ENCODE peak calls at places on chromosomes 16 and 17, in nine cellular contexts. One of them, this sample, is unnamed.

GRCh38 chr16:2420035-2420434 is 9.2 kb upstream of the CCNF start:
- DNase-seq in HFF-Myc: no peak
- DNase-seq in HL-60: no peak
- DNase-seq in A549: no peak
- DNase-seq in AG04450: no peak
- DNase-seq in HepG2: no peak
- DNase-seq in WERI-Rb-1: no peak
- DNase-seq in RWPE2: no peak
- DNase-seq in upper lobe of right lung: no peak
- DNase-seq in this sample: no peak

GRCh38 chr16:89193576-89194293 is 6.6 kb downstream of the SLC22A31 start:
- DNase-seq in AG04450: no peak
- DNase-seq in HepG2: no peak
- DNase-seq in WERI-Rb-1: no peak
- DNase-seq in HL-60: no peak
- DNase-seq in HFF-Myc: no peak
- DNase-seq in A549: no peak
- DNase-seq in RWPE2: peak
- DNase-seq in upper lobe of right lung: peak
- DNase-seq in this sample: no peak

GRCh38 chr17:53571342-53571741 is 251.4 kb upstream of the KIF2B start:
- DNase-seq in A549: no peak
- DNase-seq in upper lobe of right lung: no peak
- DNase-seq in WERI-Rb-1: no peak
- DNase-seq in HFF-Myc: no peak
- DNase-seq in HL-60: no peak
- DNase-seq in RWPE2: no peak
- DNase-seq in AG04450: no peak
- DNase-seq in HepG2: no peak
- DNase-seq in this sample: no peak

GRCh38 chr17:75457047-75457654 is 716 bp downstream of the TMEM94 start:
- DNase-seq in WERI-Rb-1: peak
- DNase-seq in upper lobe of right lung: peak
- DNase-seq in HFF-Myc: no peak
- DNase-seq in HL-60: no peak
- DNase-seq in AG04450: no peak
- DNase-seq in RWPE2: no peak
- DNase-seq in HepG2: no peak
- DNase-seq in A549: no peak
- DNase-seq in this sample: peak

GRCh38 chr16:57358527-57359095 is at the start of gene CCL22:
- DNase-seq in A549: no peak
- DNase-seq in AG04450: no peak
- DNase-seq in WERI-Rb-1: no peak
- DNase-seq in HL-60: no peak
- DNase-seq in HFF-Myc: no peak
- DNase-seq in HepG2: no peak
- DNase-seq in RWPE2: no peak
- DNase-seq in upper lobe of right lung: no peak
- DNase-seq in this sample: no peak

GRCh38 chr17:82400830-82401229 is 17.3 kb upstream of the HEXD start:
- DNase-seq in RWPE2: peak
- DNase-seq in WERI-Rb-1: no peak
- DNase-seq in upper lobe of right lung: peak
- DNase-seq in HL-60: peak
- DNase-seq in HFF-Myc: no peak
- DNase-seq in A549: no peak
- DNase-seq in AG04450: no peak
- DNase-seq in HepG2: no peak
- DNase-seq in this sample: no peak

GRCh38 chr16:66458292-66458691 is 31.2 kb downstream of the BEAN1 start:
- DNase-seq in AG04450: no peak
- DNase-seq in HL-60: no peak
- DNase-seq in HepG2: no peak
- DNase-seq in RWPE2: no peak
- DNase-seq in HFF-Myc: no peak
- DNase-seq in A549: no peak
- DNase-seq in upper lobe of right lung: no peak
- DNase-seq in WERI-Rb-1: no peak
- DNase-seq in this sample: no peak

GRCh38 chr17:47621293-47622178 is 28.2 kb upstream of the KPNB1 start:
- DNase-seq in WERI-Rb-1: no peak
- DNase-seq in upper lobe of right lung: no peak
- DNase-seq in A549: peak
- DNase-seq in RWPE2: peak
- DNase-seq in HFF-Myc: peak
- DNase-seq in HL-60: no peak
- DNase-seq in AG04450: peak
- DNase-seq in HepG2: no peak
- DNase-seq in this sample: no peak

GRCh38 chr17:42804918-42805367 is 6.3 kb downstream of the CNTD1 start:
- DNase-seq in HepG2: peak
- DNase-seq in HFF-Myc: no peak
- DNase-seq in upper lobe of right lung: no peak
- DNase-seq in HL-60: no peak
- DNase-seq in A549: no peak
- DNase-seq in AG04450: no peak
- DNase-seq in WERI-Rb-1: no peak
- DNase-seq in RWPE2: no peak
- DNase-seq in this sample: no peak

GRCh38 chr16:4337540-4338088 is 13.5 kb downstream of the PAM16 start:
- DNase-seq in RWPE2: no peak
- DNase-seq in WERI-Rb-1: no peak
- DNase-seq in AG04450: no peak
- DNase-seq in HepG2: no peak
- DNase-seq in HFF-Myc: no peak
- DNase-seq in A549: no peak
- DNase-seq in HL-60: no peak
- DNase-seq in upper lobe of right lung: no peak
- DNase-seq in this sample: no peak

GRCh38 chr16:4339455-4339854 is 11.7 kb downstream of the PAM16 start:
- DNase-seq in A549: no peak
- DNase-seq in AG04450: no peak
- DNase-seq in HFF-Myc: no peak
- DNase-seq in HepG2: no peak
- DNase-seq in HL-60: no peak
- DNase-seq in upper lobe of right lung: no peak
- DNase-seq in WERI-Rb-1: no peak
- DNase-seq in RWPE2: no peak
- DNase-seq in this sample: no peak

GRCh38 chr16:4336701-4337539 is 14.2 kb downstream of the PAM16 start:
- DNase-seq in AG04450: no peak
- DNase-seq in WERI-Rb-1: no peak
- DNase-seq in RWPE2: no peak
- DNase-seq in HepG2: no peak
- DNase-seq in A549: no peak
- DNase-seq in HFF-Myc: no peak
- DNase-seq in upper lobe of right lung: peak
- DNase-seq in HL-60: no peak
- DNase-seq in this sample: no peak

GRCh38 chr16:4338712-4339299 is 12.3 kb downstream of the PAM16 start:
- DNase-seq in HL-60: no peak
- DNase-seq in A549: no peak
- DNase-seq in HFF-Myc: no peak
- DNase-seq in WERI-Rb-1: no peak
- DNase-seq in RWPE2: no peak
- DNase-seq in HepG2: no peak
- DNase-seq in upper lobe of right lung: peak
- DNase-seq in AG04450: no peak
- DNase-seq in this sample: no peak

GRCh38 chr16:4338125-4338582 is 13.0 kb downstream of the PAM16 start:
- DNase-seq in HFF-Myc: no peak
- DNase-seq in AG04450: no peak
- DNase-seq in A549: no peak
- DNase-seq in RWPE2: no peak
- DNase-seq in HL-60: no peak
- DNase-seq in HepG2: no peak
- DNase-seq in upper lobe of right lung: peak
- DNase-seq in WERI-Rb-1: no peak
- DNase-seq in this sample: no peak
- TF ChIP-seq CTCF in HFF-Myc: peak
- TF ChIP-seq CTCF in AG04450: peak
- TF ChIP-seq CTCF in A549: no peak
- TF ChIP-seq CTCF in RWPE2: no peak
- TF ChIP-seq CTCF in HL-60: no peak
- TF ChIP-seq CTCF in HepG2: no peak
- TF ChIP-seq CTCF in upper lobe of right lung: no peak
- TF ChIP-seq CTCF in WERI-Rb-1: peak
- TF ChIP-seq CTCF in this sample: no peak

DNA sequence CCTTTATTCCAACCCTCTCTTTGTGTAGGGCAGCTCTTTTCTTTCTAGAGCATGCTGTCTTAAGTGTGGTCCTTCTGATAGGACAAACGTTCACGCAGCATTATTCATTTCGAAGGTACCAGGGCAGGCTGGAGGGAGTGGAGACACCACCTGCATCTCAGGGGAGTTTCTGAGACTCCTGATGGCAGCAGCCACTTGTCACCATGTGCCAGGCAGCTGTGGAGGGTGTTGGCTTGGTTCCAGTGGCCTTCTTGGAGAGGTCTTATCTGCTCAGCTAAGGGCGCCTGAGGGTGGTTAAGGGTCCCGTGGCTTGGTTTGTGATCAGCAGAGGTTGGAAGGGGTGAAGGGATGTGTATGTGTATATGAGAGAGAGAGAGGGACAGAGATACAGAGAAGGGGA is 257.1 kb upstream of the EEF2KMT start:
- DNase-seq in A549: no peak
- DNase-seq in HFF-Myc: no peak
- DNase-seq in WERI-Rb-1: peak
- DNase-seq in AG04450: no peak
- DNase-seq in HL-60: no peak
- DNase-seq in upper lobe of right lung: no peak
- DNase-seq in RWPE2: no peak
- DNase-seq in HepG2: no peak
- DNase-seq in this sample: no peak
- TF ChIP-seq CTCF in A549: no peak
- TF ChIP-seq CTCF in HFF-Myc: no peak
- TF ChIP-seq CTCF in WERI-Rb-1: no peak
- TF ChIP-seq CTCF in AG04450: no peak
- TF ChIP-seq CTCF in HL-60: no peak
- TF ChIP-seq CTCF in upper lobe of right lung: no peak
- TF ChIP-seq CTCF in RWPE2: no peak
- TF ChIP-seq CTCF in HepG2: no peak
- TF ChIP-seq CTCF in this sample: no peak

DNA sequence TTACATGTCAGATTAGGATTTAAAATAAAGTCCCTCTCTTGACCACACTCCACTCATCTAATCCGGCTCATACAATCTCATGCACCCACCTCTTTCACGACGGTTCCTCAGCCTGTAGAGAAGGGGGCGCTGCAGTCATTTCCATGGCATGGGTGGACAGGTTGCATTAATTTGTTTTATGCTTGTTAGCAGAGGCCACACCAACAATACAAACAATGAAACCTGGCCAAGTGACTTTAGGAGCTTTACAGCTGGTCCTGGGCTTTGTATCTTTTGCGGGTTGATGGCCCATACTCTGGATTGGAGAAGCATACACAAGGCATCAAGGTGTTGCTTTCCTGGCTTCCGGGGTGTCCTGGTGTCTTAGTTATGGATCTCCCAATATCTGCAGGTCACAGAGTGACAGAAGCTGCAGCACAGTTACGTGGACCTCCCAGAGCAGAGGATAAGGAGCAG is 9.7 kb upstream of the SNF8 start:
- DNase-seq in HFF-Myc: no peak
- DNase-seq in A549: peak
- DNase-seq in upper lobe of right lung: no peak
- DNase-seq in HepG2: peak
- DNase-seq in HL-60: no peak
- DNase-seq in WERI-Rb-1: peak
- DNase-seq in RWPE2: no peak
- DNase-seq in AG04450: no peak
- DNase-seq in this sample: peak
- TF ChIP-seq CTCF in HFF-Myc: peak
- TF ChIP-seq CTCF in A549: peak
- TF ChIP-seq CTCF in upper lobe of right lung: no peak
- TF ChIP-seq CTCF in HepG2: peak
- TF ChIP-seq CTCF in HL-60: no peak
- TF ChIP-seq CTCF in WERI-Rb-1: peak
- TF ChIP-seq CTCF in RWPE2: peak
- TF ChIP-seq CTCF in AG04450: peak
- TF ChIP-seq CTCF in this sample: no peak

GRCh38 chr16:10314811-10315210 is 71.0 kb upstream of the ATF7IP2 start:
- DNase-seq in HFF-Myc: no peak
- DNase-seq in AG04450: no peak
- DNase-seq in HL-60: no peak
- DNase-seq in HepG2: peak
- DNase-seq in upper lobe of right lung: no peak
- DNase-seq in WERI-Rb-1: no peak
- DNase-seq in RWPE2: no peak
- DNase-seq in A549: no peak
- DNase-seq in this sample: no peak
- TF ChIP-seq CTCF in HFF-Myc: no peak
- TF ChIP-seq CTCF in AG04450: no peak
- TF ChIP-seq CTCF in HL-60: no peak
- TF ChIP-seq CTCF in HepG2: peak
- TF ChIP-seq CTCF in upper lobe of right lung: peak
- TF ChIP-seq CTCF in WERI-Rb-1: no peak
- TF ChIP-seq CTCF in RWPE2: peak
- TF ChIP-seq CTCF in A549: peak
- TF ChIP-seq CTCF in this sample: no peak

GRCh38 chr16:10368984-10369551 is 16.8 kb upstream of the ATF7IP2 start:
- DNase-seq in A549: no peak
- DNase-seq in RWPE2: no peak
- DNase-seq in upper lobe of right lung: no peak
- DNase-seq in WERI-Rb-1: peak
- DNase-seq in HFF-Myc: no peak
- DNase-seq in HepG2: peak
- DNase-seq in HL-60: no peak
- DNase-seq in AG04450: no peak
- DNase-seq in this sample: no peak
- TF ChIP-seq CTCF in A549: no peak
- TF ChIP-seq CTCF in RWPE2: no peak
- TF ChIP-seq CTCF in upper lobe of right lung: no peak
- TF ChIP-seq CTCF in WERI-Rb-1: peak
- TF ChIP-seq CTCF in HFF-Myc: peak
- TF ChIP-seq CTCF in HepG2: peak
- TF ChIP-seq CTCF in HL-60: no peak
- TF ChIP-seq CTCF in AG04450: no peak
- TF ChIP-seq CTCF in this sample: no peak

This sample was measured in endothelial cell.